ENCODE peak calls at places on chromosomes 16 and 17, in four cellular contexts. One of them, this sample, is unnamed. For H3K27me3 and H3K36me3, the result is how much of the 10 kb centered on the place peaks cover.

GRCh38 chr17:56159764-56160394 is 6.6 kb downstream of the ANKFN1 start:
- DNase-seq in tibial nerve: no peak
- DNase-seq in uterus: no peak
- DNase-seq in heart left ventricle: no peak
- DNase-seq in this sample: no peak

GRCh38 chr17:76394166-76394565 is 9.8 kb downstream of the SPHK1 start:
- DNase-seq in uterus: no peak
- DNase-seq in tibial nerve: no peak
- DNase-seq in heart left ventricle: no peak
- DNase-seq in this sample: no peak

GRCh38 chr16:67673712-67674580 is 7.3 kb downstream of the C16orf86 start:
- DNase-seq in tibial nerve: peak
- DNase-seq in uterus: peak
- DNase-seq in heart left ventricle: peak
- DNase-seq in this sample: no peak

GRCh38 chr16:16109453-16110110 is 113.7 kb downstream of the ABCC6 start:
- DNase-seq in heart left ventricle: no peak
- DNase-seq in uterus: no peak
- DNase-seq in tibial nerve: no peak
- DNase-seq in this sample: no peak

GRCh38 chr16:57262841-57263584 is 18.0 kb downstream of the ARL2BP start:
- DNase-seq in heart left ventricle: no peak
- DNase-seq in tibial nerve: no peak
- DNase-seq in uterus: no peak
- DNase-seq in this sample: no peak

GRCh38 chr16:3465911-3466584 is 22.6 kb downstream of the NAA60 start:
- DNase-seq in uterus: no peak
- DNase-seq in heart left ventricle: no peak
- DNase-seq in tibial nerve: no peak
- DNase-seq in this sample: no peak

GRCh38 chr17:79019631-79020584 is 4.1 kb upstream of the C1QTNF1 start:
- DNase-seq in tibial nerve: peak
- DNase-seq in heart left ventricle: peak
- DNase-seq in uterus: peak
- DNase-seq in this sample: peak

GRCh38 chr17:51853857-51854256 is 304.7 kb downstream of the CA10 start:
- DNase-seq in heart left ventricle: no peak
- DNase-seq in uterus: no peak
- DNase-seq in tibial nerve: no peak
- DNase-seq in this sample: no peak

GRCh38 chr17:17236295-17237025 is 508 bp downstream of the FLCN start:
- DNase-seq in uterus: peak
- DNase-seq in heart left ventricle: no peak
- DNase-seq in tibial nerve: no peak
- DNase-seq in this sample: no peak

GRCh38 chr16:79261944-79262552 is 338.5 kb downstream of the MAF start:
- DNase-seq in tibial nerve: no peak
- DNase-seq in heart left ventricle: no peak
- DNase-seq in uterus: no peak
- DNase-seq in this sample: no peak

GRCh38 chr16:11735801-11736200 is 6.9 kb downstream of the TXNDC11 start:
- DNase-seq in heart left ventricle: no peak
- DNase-seq in tibial nerve: no peak
- DNase-seq in uterus: no peak
- DNase-seq in this sample: no peak

GRCh38 chr16:27311449-27311831 is 2.3 kb upstream of the IL4R start:
- DNase-seq in heart left ventricle: no peak
- DNase-seq in tibial nerve: no peak
- DNase-seq in uterus: peak
- DNase-seq in this sample: no peak

GRCh38 chr16:49597796-49598195 is 224.2 kb downstream of the C16orf78 start:
- DNase-seq in heart left ventricle: no peak
- DNase-seq in tibial nerve: no peak
- DNase-seq in uterus: no peak
- DNase-seq in this sample: no peak

GRCh38 chr16:71912483-71912882 is 17.2 kb downstream of the IST1 start:
- DNase-seq in heart left ventricle: no peak
- DNase-seq in uterus: no peak
- DNase-seq in tibial nerve: no peak
- DNase-seq in this sample: no peak

GRCh38 chr16:58176608-58177346 is 21.1 kb downstream of the CSNK2A2 start:
- DNase-seq in uterus: no peak
- DNase-seq in heart left ventricle: no peak
- DNase-seq in tibial nerve: no peak
- DNase-seq in this sample: no peak

GRCh38 chr16:14628806-14629611 is 1.1 kb downstream of the PARN start:
- DNase-seq in uterus: no peak
- DNase-seq in tibial nerve: no peak
- DNase-seq in heart left ventricle: no peak
- DNase-seq in this sample: no peak

GRCh38 chr17:42121066-42121769 is at the start of gene KAT2A:
- DNase-seq in tibial nerve: peak
- DNase-seq in uterus: peak
- DNase-seq in heart left ventricle: peak
- DNase-seq in this sample: peak

GRCh38 chr17:51668155-51668962 is 408.0 kb downstream of the UTP18 start:
- DNase-seq in uterus: no peak
- DNase-seq in tibial nerve: no peak
- DNase-seq in heart left ventricle: no peak
- DNase-seq in this sample: no peak

GRCh38 chr17:37067555-37068111 is 118.9 kb downstream of the AATF start:
- DNase-seq in uterus: no peak
- DNase-seq in heart left ventricle: no peak
- DNase-seq in tibial nerve: peak
- DNase-seq in this sample: peak

GRCh38 chr17:44779211-44780025 is 20.6 kb downstream of the ADAM11 start:
- DNase-seq in heart left ventricle: peak
- DNase-seq in uterus: peak
- DNase-seq in tibial nerve: peak
- DNase-seq in this sample: peak

GRCh38 chr16:31708348-31708747 is 165.3 kb upstream of the ZNF267 start:
- DNase-seq in uterus: no peak
- DNase-seq in tibial nerve: no peak
- DNase-seq in heart left ventricle: no peak
- DNase-seq in this sample: no peak

GRCh38 chr17:36074365-36074764 is 10.3 kb downstream of the CCL18 start:
- DNase-seq in tibial nerve: no peak
- DNase-seq in heart left ventricle: no peak
- DNase-seq in uterus: no peak
- DNase-seq in this sample: no peak

GRCh38 chr16:49615606-49616005 is 240.3 kb downstream of the ZNF423 start:
- DNase-seq in tibial nerve: no peak
- DNase-seq in uterus: peak
- DNase-seq in heart left ventricle: no peak
- DNase-seq in this sample: no peak

GRCh38 chr17:28306954-28307401 is 12.0 kb upstream of the TMEM97 start:
- DNase-seq in tibial nerve: no peak
- DNase-seq in uterus: no peak
- DNase-seq in heart left ventricle: no peak
- DNase-seq in this sample: no peak

GRCh38 chr17:29561541-29562517 is 5.0 kb downstream of the ABHD15 start:
- DNase-seq in tibial nerve: no peak
- DNase-seq in heart left ventricle: peak
- DNase-seq in uterus: no peak
- DNase-seq in this sample: peak

GRCh38 chr17:65530985-65531507 is 30.4 kb downstream of the AXIN2 start:
- DNase-seq in heart left ventricle: peak
- DNase-seq in tibial nerve: no peak
- DNase-seq in uterus: no peak
- DNase-seq in this sample: no peak

GRCh38 chr17:77810536-77810935 is 148.0 kb upstream of the TNRC6C start:
- DNase-seq in tibial nerve: no peak
- DNase-seq in uterus: peak
- DNase-seq in heart left ventricle: peak
- DNase-seq in this sample: no peak

GRCh38 chr16:51121850-51122249 is 29.2 kb downstream of the SALL1 start:
- DNase-seq in tibial nerve: no peak
- DNase-seq in heart left ventricle: no peak
- DNase-seq in uterus: no peak
- DNase-seq in this sample: no peak

GRCh38 chr16:72763927-72764628 is 283.9 kb downstream of the ZFHX3 start:
- DNase-seq in heart left ventricle: no peak
- DNase-seq in uterus: no peak
- DNase-seq in tibial nerve: no peak
- DNase-seq in this sample: no peak

GRCh38 chr17:50149425-50150353 is 788 bp downstream of the PPP1R9B start:
- DNase-seq in uterus: no peak
- DNase-seq in heart left ventricle: peak
- DNase-seq in tibial nerve: no peak
- DNase-seq in this sample: peak

GRCh38 chr17:72249441-72249840 is 128.6 kb downstream of the SOX9 start:
- DNase-seq in tibial nerve: no peak
- DNase-seq in heart left ventricle: no peak
- DNase-seq in uterus: no peak
- DNase-seq in this sample: no peak

GRCh38 chr17:49450735-49451134 is 36.1 kb upstream of the PHB1 start:
- DNase-seq in tibial nerve: no peak
- DNase-seq in heart left ventricle: no peak
- DNase-seq in uterus: no peak
- DNase-seq in this sample: no peak

DNA sequence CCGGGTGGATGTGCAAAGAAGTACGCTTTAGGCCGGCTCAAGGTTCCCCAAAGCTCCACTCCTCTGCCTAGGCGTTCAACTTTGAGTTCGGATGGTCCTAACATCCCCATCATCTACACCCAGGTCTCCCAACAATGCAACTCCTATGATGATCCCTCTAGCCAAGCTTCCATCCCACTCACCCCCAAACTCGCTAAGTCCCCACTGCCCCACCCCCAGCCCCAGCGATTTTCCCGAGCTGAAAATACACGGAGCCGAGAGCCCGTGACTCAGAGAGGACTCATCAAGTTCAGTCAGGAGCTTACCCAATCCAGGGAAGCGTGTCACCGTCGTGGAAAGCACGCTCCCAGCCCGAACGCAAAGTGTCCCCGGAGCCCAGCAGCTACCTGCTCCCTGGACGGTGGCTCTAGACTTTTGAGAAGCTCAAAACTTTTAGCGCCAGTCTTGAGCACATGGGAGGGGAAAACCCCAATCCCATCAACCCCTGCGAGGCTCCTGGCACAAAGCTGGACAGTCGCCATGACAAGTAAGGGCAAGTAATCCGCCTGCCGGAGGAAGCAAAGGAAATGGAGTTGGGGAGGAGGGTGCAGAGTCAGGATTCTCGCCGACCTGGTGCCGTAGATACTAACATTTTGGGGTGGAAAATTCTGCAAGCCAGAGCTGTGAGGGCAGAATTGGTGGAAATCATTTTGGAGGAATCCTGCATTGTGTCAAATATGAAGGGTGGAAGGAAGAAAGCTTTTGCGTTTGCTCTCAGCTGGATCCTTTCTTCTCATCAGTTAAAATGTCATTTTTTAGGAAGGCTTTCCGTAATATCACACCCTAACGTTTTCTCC is at the start of gene TP53:
- DNase-seq in heart left ventricle: peak
- DNase-seq in uterus: peak
- DNase-seq in tibial nerve: peak
- DNase-seq in this sample: peak
- TF ChIP-seq POLR2A in heart left ventricle: peak
- TF ChIP-seq POLR2A in uterus: peak
- TF ChIP-seq POLR2A in tibial nerve: peak
- TF ChIP-seq POLR2A in this sample: peak

GRCh38 chr16:21036471-21036870 is 114.2 kb downstream of the DNAH3 start:
- DNase-seq in heart left ventricle: no peak
- DNase-seq in tibial nerve: no peak
- DNase-seq in uterus: no peak
- DNase-seq in this sample: no peak
- H3K27me3 ChIP-seq in heart left ventricle: under half
- H3K27me3 ChIP-seq in tibial nerve: under half
- H3K27me3 ChIP-seq in uterus: under half
- H3K27me3 ChIP-seq in this sample: under half

GRCh38 chr16:29990033-29990432 is 5.4 kb downstream of the HIRIP3 start:
- DNase-seq in heart left ventricle: no peak
- DNase-seq in uterus: no peak
- DNase-seq in tibial nerve: no peak
- DNase-seq in this sample: no peak
- H3K36me3 ChIP-seq in heart left ventricle: half or more
- H3K36me3 ChIP-seq in uterus: under half
- H3K36me3 ChIP-seq in tibial nerve: half or more
- H3K36me3 ChIP-seq in this sample: under half

DNA sequence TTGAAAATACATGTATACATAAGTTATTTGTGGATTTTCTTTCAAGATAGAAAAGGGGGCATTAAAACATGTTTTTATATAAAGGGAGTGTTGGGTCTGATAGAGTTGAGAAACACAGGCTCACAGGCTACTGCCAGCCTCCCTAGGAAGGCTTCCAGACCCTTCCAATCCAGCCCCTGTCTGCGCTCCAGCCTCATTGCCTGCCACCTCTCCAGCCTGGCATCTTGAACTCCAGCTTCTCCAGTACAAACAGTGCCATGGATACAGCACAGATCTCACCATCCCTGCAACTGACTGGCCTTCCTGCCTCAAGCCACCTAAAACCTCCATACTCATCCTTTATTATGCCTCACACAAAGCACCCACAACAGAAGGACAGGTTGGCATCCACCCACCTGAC is 40.7 kb downstream of the CCDC182 start:
- DNase-seq in tibial nerve: no peak
- DNase-seq in heart left ventricle: no peak
- DNase-seq in uterus: no peak
- DNase-seq in this sample: no peak
- TF ChIP-seq POLR2A in tibial nerve: no peak
- TF ChIP-seq POLR2A in heart left ventricle: no peak
- TF ChIP-seq POLR2A in uterus: no peak
- TF ChIP-seq POLR2A in this sample: no peak

GRCh38 chr17:45905812-45906211 is 11.5 kb downstream of the MAPT start:
- DNase-seq in heart left ventricle: no peak
- DNase-seq in uterus: no peak
- DNase-seq in tibial nerve: no peak
- DNase-seq in this sample: no peak

GRCh38 chr17:45907720-45908395 is 13.5 kb downstream of the MAPT start:
- DNase-seq in heart left ventricle: no peak
- DNase-seq in uterus: no peak
- DNase-seq in tibial nerve: no peak
- DNase-seq in this sample: no peak

GRCh38 chr17:45908460-45908859 is 14.1 kb downstream of the MAPT start:
- DNase-seq in tibial nerve: no peak
- DNase-seq in uterus: no peak
- DNase-seq in heart left ventricle: no peak
- DNase-seq in this sample: no peak

GRCh38 chr17:45906237-45906636 is 11.9 kb downstream of the MAPT start:
- DNase-seq in heart left ventricle: no peak
- DNase-seq in tibial nerve: no peak
- DNase-seq in uterus: no peak
- DNase-seq in this sample: no peak

GRCh38 chr17:45906927-45907622 is 12.7 kb downstream of the MAPT start:
- DNase-seq in heart left ventricle: no peak
- DNase-seq in uterus: no peak
- DNase-seq in tibial nerve: no peak
- DNase-seq in this sample: no peak
- H3K27me3 ChIP-seq in heart left ventricle: under half
- H3K27me3 ChIP-seq in uterus: under half
- H3K27me3 ChIP-seq in tibial nerve: under half
- H3K27me3 ChIP-seq in this sample: under half

GRCh38 chr16:21263640-21264211 is 14.4 kb downstream of the CRYM start:
- DNase-seq in uterus: no peak
- DNase-seq in tibial nerve: no peak
- DNase-seq in heart left ventricle: no peak
- DNase-seq in this sample: peak
- H3K36me3 ChIP-seq in uterus: under half
- H3K36me3 ChIP-seq in tibial nerve: under half
- H3K36me3 ChIP-seq in heart left ventricle: under half
- H3K36me3 ChIP-seq in this sample: under half

GRCh38 chr17:58265266-58265665 is 15.5 kb downstream of the MPO start:
- DNase-seq in tibial nerve: no peak
- DNase-seq in uterus: no peak
- DNase-seq in heart left ventricle: no peak
- DNase-seq in this sample: no peak
- TF ChIP-seq POLR2A in tibial nerve: no peak
- TF ChIP-seq POLR2A in uterus: no peak
- TF ChIP-seq POLR2A in heart left ventricle: no peak
- TF ChIP-seq POLR2A in this sample: no peak